ENCODE peak calls at places on chromosomes 3 and 15, in four cellular contexts. H, E, C and F are unnamed samples.

GRCh38 chr3:29695201-29695904 is 414.5 kb downstream of the RBMS3 start:
- DNase-seq in H (no peak), E (no peak), C (no peak), F (no peak)

GRCh38 chr3:127417709-127418559 is 130.1 kb upstream of the PRR20G start:
- DNase-seq in H (no peak), E (no peak), C (no peak), F (no peak)

GRCh38 chr3:71582612-71583568 is 638 bp downstream of the FOXP1 start:
- DNase-seq in H (peak), E (peak), C (peak), F (peak)

GRCh38 chr3:20111836-20112235 is 71.6 kb downstream of the KAT2B start:
- DNase-seq in H (no peak), E (no peak), C (no peak), F (no peak)

GRCh38 chr3:142523921-142524566 is 54.5 kb downstream of the ATR start:
- DNase-seq in H (no peak), E (no peak), C (peak), F (no peak)

GRCh38 chr15:58070801-58071418 is 5.4 kb upstream of the ALDH1A2 start:
- DNase-seq in H (peak), E (peak), C (peak), F (peak)

GRCh38 chr3:143167956-143168355 is 48.4 kb downstream of the CHST2 start:
- DNase-seq in H (no peak), E (no peak), C (no peak), F (no peak)

GRCh38 chr3:147939425-147940196 is 530.4 kb downstream of the ZIC1 start:
- DNase-seq in H (no peak), E (no peak), C (peak), F (no peak)

GRCh38 chr3:120100711-120101110 is 6.5 kb upstream of the GSK3B start:
- DNase-seq in H (no peak), E (no peak), C (no peak), F (no peak)